ENCODE peak calls at places on chromosomes 2 and 18, in six cellular contexts. C, B, U, A, L and T are unnamed samples.
A peak's percentile ranks its signal among the peaks of the same experiment; 100 is the strongest.

GRCh38 chr2:96923810-96924774 is 54.2 kb upstream of the SEMA4C start:
- DNase-seq in C (no peak), B (no peak), U (no peak), A (no peak), L (no peak), T (no peak)

GRCh38 chr2:126664234-126664633 is 8.3 kb downstream of the GYPC start:
- DNase-seq in C (no peak), B (no peak), U (no peak), A (no peak), L (no peak), T (no peak)

GRCh38 chr18:48592540-48592939 is 53.7 kb downstream of the CTIF start:
- DNase-seq in C (no peak), B (no peak), U (no peak), A (no peak), L (no peak), T (no peak)

GRCh38 chr2:15323227-15323626 is 237.9 kb downstream of the NBAS start:
- DNase-seq in C (no peak), B (no peak), U (no peak), A (no peak), L (no peak), T (no peak)

GRCh38 chr2:207724113-207724512 is 12.7 kb downstream of the CCNYL1 start:
- DNase-seq in C (no peak), B (no peak), U (no peak), A (no peak), L (no peak), T (no peak)

GRCh38 chr2:226440119-226440917 is 359.3 kb downstream of the IRS1 start:
- DNase-seq in C (no peak), B (no peak), U (no peak), A (peak; percentile 78), L (peak; percentile 68), T (no peak)

GRCh38 chr2:6653281-6653750 is 212.4 kb downstream of the CMPK2 start:
- DNase-seq in C (no peak), B (no peak), U (no peak), A (no peak), L (no peak), T (no peak)

GRCh38 chr2:45466045-45466444 is 145.0 kb downstream of the SRBD1 start:
- DNase-seq in C (peak; percentile 58), B (no peak), U (no peak), A (no peak), L (no peak), T (no peak)

GRCh38 chr2:3465844-3466481 is 53.4 kb downstream of the ADI1 start:
- DNase-seq in C (no peak), B (no peak), U (peak; percentile 47), A (peak; percentile 97), L (peak; percentile 66), T (no peak)

GRCh38 chr2:26605195-26605968 is 35.8 kb downstream of the CIB4 start:
- DNase-seq in C (peak; percentile 79), B (peak; percentile 50), U (peak; percentile 48), A (peak; percentile 63), L (peak; percentile 81), T (peak; percentile 56)

GRCh38 chr2:196131949-196132925 is 39.1 kb downstream of the STK17B start:
- DNase-seq in C (no peak), B (no peak), U (no peak), A (peak; percentile 49), L (no peak), T (no peak)

GRCh38 chr2:139652385-139652784 is 872.2 kb upstream of the NXPH2 start:
- DNase-seq in C (no peak), B (no peak), U (no peak), A (no peak), L (peak; percentile 69), T (no peak)

GRCh38 chr2:215970425-215970824 is 42.9 kb downstream of the MREG start:
- DNase-seq in C (no peak), B (no peak), U (no peak), A (no peak), L (peak; percentile 23), T (no peak)

GRCh38 chr2:212357606-212358005 is 181.0 kb downstream of the ERBB4 start:
- DNase-seq in C (no peak), B (no peak), U (no peak), A (no peak), L (no peak), T (no peak)

GRCh38 chr2:186129767-186130581 is 356.1 kb upstream of the ZC3H15 start:
- DNase-seq in C (no peak), B (no peak), U (no peak), A (peak; percentile 68), L (peak; percentile 87), T (no peak)

GRCh38 chr2:15334650-15335326 is 226.3 kb downstream of the NBAS start:
- DNase-seq in C (no peak), B (no peak), U (no peak), A (peak; percentile 41), L (peak; percentile 82), T (no peak)

GRCh38 chr2:203623104-203623503 is 83.3 kb upstream of the CD28 start:
- DNase-seq in C (no peak), B (no peak), U (no peak), A (peak; percentile 93), L (peak; percentile 38), T (no peak)

GRCh38 chr18:46563317-46563716 is 93.7 kb downstream of the LOXHD1 start:
- DNase-seq in C (peak; percentile 51), B (no peak), U (no peak), A (no peak), L (no peak), T (no peak)

GRCh38 chr18:70354080-70354479 is 65.2 kb downstream of the SOCS6 start:
- DNase-seq in C (no peak), B (no peak), U (no peak), A (no peak), L (no peak), T (no peak)

GRCh38 chr2:42853571-42854206 is 61.3 kb upstream of the HAAO start:
- DNase-seq in C (no peak), B (no peak), U (no peak), A (peak; percentile 51), L (no peak), T (no peak)

GRCh38 chr2:198975779-198976178 is 482.0 kb downstream of the SATB2 start:
- DNase-seq in C (no peak), B (no peak), U (no peak), A (no peak), L (no peak), T (no peak)

GRCh38 chr2:10375570-10376266 is 72.4 kb downstream of the ODC1 start:
- DNase-seq in C (no peak), B (no peak), U (no peak), A (no peak), L (no peak), T (no peak)

GRCh38 chr2:205850172-205850571 is 167.9 kb downstream of the NRP2 start:
- DNase-seq in C (no peak), B (no peak), U (no peak), A (no peak), L (no peak), T (no peak)

GRCh38 chr2:171523339-171523931 is 1.2 kb downstream of the CYBRD1 start:
- DNase-seq in C (peak; percentile 81), B (peak; percentile 72), U (peak; percentile 89), A (peak; percentile 81), L (peak; percentile 52), T (peak; percentile 68)

GRCh38 chr18:13239557-13239956 is 21.0 kb downstream of the LDLRAD4 start:
- DNase-seq in C (no peak), B (no peak), U (no peak), A (no peak), L (no peak), T (no peak)

GRCh38 chr2:136214284-136214683 is 96.3 kb upstream of the CXCR4 start:
- DNase-seq in C (no peak), B (no peak), U (peak; percentile 56), A (no peak), L (no peak), T (no peak)

GRCh38 chr2:109398616-109399015 is 215.2 kb downstream of the SEPTIN10 start:
- DNase-seq in C (no peak), B (no peak), U (no peak), A (no peak), L (no peak), T (no peak)

GRCh38 chr2:109397883-109398282 is 215.9 kb downstream of the SEPTIN10 start:
- DNase-seq in C (no peak), B (no peak), U (no peak), A (no peak), L (no peak), T (no peak)

GRCh38 chr2:109395487-109396337 is 218.1 kb downstream of the SEPTIN10 start:
- DNase-seq in C (no peak), B (no peak), U (no peak), A (no peak), L (no peak), T (no peak)

GRCh38 chr2:109399061-109399460 is 214.7 kb downstream of the SEPTIN10 start:
- DNase-seq in C (no peak), B (no peak), U (no peak), A (no peak), L (no peak), T (no peak)

GRCh38 chr2:109396338-109397180 is 217.2 kb downstream of the SEPTIN10 start:
- DNase-seq in C (peak; percentile 46), B (no peak), U (no peak), A (peak; percentile 25), L (peak; percentile 55), T (peak; percentile 35)
- TF ChIP-seq CTCF in C (peak; percentile 37), B (no peak), U (no peak), A (peak; percentile 21), L (peak; percentile 54), T (no peak)

GRCh38 chr2:177735318-177735803 is 337.2 kb downstream of the PDE11A start:
- DNase-seq in C (no peak), B (no peak), U (no peak), A (no peak), L (no peak), T (no peak)
- TF ChIP-seq CTCF in C (peak; percentile 34), B (no peak), U (no peak), A (no peak), L (no peak), T (peak; percentile 29)

GRCh38 chr2:4995466-4995865 is 696.7 kb upstream of the SOX11 start:
- DNase-seq in C (peak; percentile 36), B (no peak), U (no peak), A (no peak), L (no peak), T (no peak)
- TF ChIP-seq CTCF in C (peak; percentile 36), B (no peak), U (no peak), A (no peak), L (no peak), T (no peak)

DNA sequence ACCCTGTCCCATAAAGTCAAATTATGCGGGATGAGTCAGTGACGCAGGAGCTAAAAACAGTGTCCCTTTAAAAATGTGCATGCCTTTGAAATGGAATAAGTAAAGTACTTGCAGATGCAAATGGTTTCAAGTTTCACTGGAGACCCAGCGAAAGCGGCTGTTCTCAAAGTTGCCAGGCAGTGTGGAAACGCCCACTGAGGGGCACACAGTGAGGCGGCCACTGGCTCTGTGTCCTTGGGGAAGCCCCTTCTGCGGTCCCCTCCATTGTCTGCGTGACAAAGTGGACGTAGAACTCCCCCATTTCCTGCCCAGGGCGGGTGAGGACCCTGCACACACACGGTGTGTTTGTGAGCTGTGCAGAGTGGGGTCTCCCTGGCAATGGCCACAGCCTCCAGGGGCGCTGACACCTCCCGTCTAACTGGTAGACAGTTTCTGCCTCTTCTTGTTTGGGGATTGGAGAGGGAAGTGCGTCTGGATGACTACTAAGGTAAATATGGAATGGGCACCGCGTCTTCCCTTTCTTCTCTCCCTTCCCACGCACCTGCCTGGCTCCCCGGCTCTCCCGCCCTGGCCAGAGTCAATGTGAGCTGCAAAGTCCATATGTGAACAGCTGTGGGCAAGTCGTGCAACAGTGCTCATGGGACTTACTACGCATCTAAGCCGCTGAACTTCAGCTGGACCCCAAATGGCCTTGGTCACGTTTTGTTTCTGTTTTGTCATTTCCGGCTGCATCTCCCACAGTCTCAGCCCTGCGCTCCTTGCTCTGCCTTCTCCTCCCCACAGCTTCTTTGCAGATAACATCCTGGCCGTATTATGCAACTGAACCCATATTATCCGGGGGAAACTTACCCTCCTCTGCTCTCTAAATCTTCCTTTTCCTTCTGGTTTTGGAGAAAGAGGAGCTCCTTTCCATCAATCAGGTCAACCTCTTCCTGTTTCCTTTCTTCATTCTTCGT is 33.7 kb upstream of the ZNF516 start:
- DNase-seq in C (no peak), B (peak; percentile 52), U (peak; percentile 75), A (peak; percentile 86), L (no peak), T (peak; percentile 17)
- TF ChIP-seq CTCF in C (peak; percentile 36), B (no peak), U (no peak), A (peak; percentile 13), L (no peak), T (no peak)